ENCODE peak calls at places on chromosomes 2 and 18, in four cellular contexts. One of them, this sample, is unnamed.

GRCh38 chr2:10303634-10304378 is 1.1 kb downstream of the HPCAL1 start:
- DNase-seq in lower leg skin: no peak
- DNase-seq in heart left ventricle: peak; percentile 79
- DNase-seq in GM12891: peak; percentile 46
- DNase-seq in this sample: peak; percentile 47

GRCh38 chr2:138922973-138923563 is 142.9 kb upstream of the NXPH2 start:
- DNase-seq in lower leg skin: no peak
- DNase-seq in heart left ventricle: no peak
- DNase-seq in GM12891: no peak
- DNase-seq in this sample: no peak

GRCh38 chr18:12155996-12156395 is 62.4 kb downstream of the ANKRD62 start:
- DNase-seq in lower leg skin: no peak
- DNase-seq in heart left ventricle: no peak
- DNase-seq in GM12891: no peak
- DNase-seq in this sample: no peak

GRCh38 chr2:195535911-195536522 is 121.0 kb upstream of the SLC39A10 start:
- DNase-seq in lower leg skin: peak; percentile 55
- DNase-seq in heart left ventricle: peak; percentile 61
- DNase-seq in GM12891: peak; percentile 25
- DNase-seq in this sample: peak; percentile 33

GRCh38 chr2:113050921-113051895 is 1.5 kb downstream of the IL36B start:
- DNase-seq in lower leg skin: no peak
- DNase-seq in heart left ventricle: no peak
- DNase-seq in GM12891: no peak
- DNase-seq in this sample: no peak

GRCh38 chr2:174833737-174834136 is 69.5 kb upstream of the CHRNA1 start:
- DNase-seq in lower leg skin: no peak
- DNase-seq in heart left ventricle: no peak
- DNase-seq in GM12891: no peak
- DNase-seq in this sample: no peak

GRCh38 chr2:176126929-176127768 is 2.4 kb upstream of the HOXD8 start:
- DNase-seq in lower leg skin: peak; percentile 63
- DNase-seq in heart left ventricle: no peak
- DNase-seq in GM12891: no peak
- DNase-seq in this sample: peak; percentile 88

GRCh38 chr2:222241054-222241453 is 57.7 kb downstream of the PAX3 start:
- DNase-seq in lower leg skin: no peak
- DNase-seq in heart left ventricle: no peak
- DNase-seq in GM12891: no peak
- DNase-seq in this sample: no peak

GRCh38 chr2:109196081-109196875 is 67.3 kb downstream of the SH3RF3 start:
- DNase-seq in lower leg skin: no peak
- DNase-seq in heart left ventricle: no peak
- DNase-seq in GM12891: no peak
- DNase-seq in this sample: no peak

GRCh38 chr2:119730598-119731278 is 29.0 kb upstream of the PTPN4 start:
- DNase-seq in lower leg skin: no peak
- DNase-seq in heart left ventricle: no peak
- DNase-seq in GM12891: no peak
- DNase-seq in this sample: no peak

GRCh38 chr18:44098551-44099098 is 582.1 kb upstream of the SETBP1 start:
- DNase-seq in lower leg skin: no peak
- DNase-seq in heart left ventricle: no peak
- DNase-seq in GM12891: no peak
- DNase-seq in this sample: no peak

GRCh38 chr2:204654679-204655078 is 109.4 kb downstream of the PARD3B start:
- DNase-seq in lower leg skin: no peak
- DNase-seq in heart left ventricle: no peak
- DNase-seq in GM12891: no peak
- DNase-seq in this sample: no peak

GRCh38 chr2:197179744-197180498 is 130.7 kb downstream of the ANKRD44 start:
- DNase-seq in lower leg skin: no peak
- DNase-seq in heart left ventricle: no peak
- DNase-seq in GM12891: no peak
- DNase-seq in this sample: peak; percentile 78

GRCh38 chr2:60936757-60937156 is 55.4 kb downstream of the REL start:
- DNase-seq in lower leg skin: no peak
- DNase-seq in heart left ventricle: no peak
- DNase-seq in GM12891: no peak
- DNase-seq in this sample: no peak

GRCh38 chr2:177474301-177474700 is 81.7 kb downstream of the AGPS start:
- DNase-seq in lower leg skin: no peak
- DNase-seq in heart left ventricle: no peak
- DNase-seq in GM12891: no peak
- DNase-seq in this sample: no peak

GRCh38 chr2:100857915-100858314 is 38.0 kb downstream of the NPAS2 start:
- DNase-seq in lower leg skin: no peak
- DNase-seq in heart left ventricle: no peak
- DNase-seq in GM12891: no peak
- DNase-seq in this sample: no peak

GRCh38 chr18:7945882-7946281 is 378.8 kb downstream of the PTPRM start:
- DNase-seq in lower leg skin: no peak
- DNase-seq in heart left ventricle: no peak
- DNase-seq in GM12891: no peak
- DNase-seq in this sample: no peak

GRCh38 chr18:32373995-32374394 is 96.7 kb downstream of the GAREM1 start:
- DNase-seq in lower leg skin: no peak
- DNase-seq in heart left ventricle: no peak
- DNase-seq in GM12891: no peak
- DNase-seq in this sample: peak; percentile 46

GRCh38 chr2:60339286-60339685 is 214.2 kb downstream of the BCL11A start:
- DNase-seq in lower leg skin: no peak
- DNase-seq in heart left ventricle: no peak
- DNase-seq in GM12891: no peak
- DNase-seq in this sample: no peak

GRCh38 chr18:79930020-79930642 is 21.3 kb downstream of the SLC66A2 start:
- DNase-seq in lower leg skin: no peak
- DNase-seq in heart left ventricle: no peak
- DNase-seq in GM12891: no peak
- DNase-seq in this sample: no peak

GRCh38 chr2:238286987-238287386 is 1.4 kb downstream of the PER2 start:
- DNase-seq in lower leg skin: no peak
- DNase-seq in heart left ventricle: no peak
- DNase-seq in GM12891: no peak
- DNase-seq in this sample: peak; percentile 44

GRCh38 chr2:127615511-127616166 is 30.3 kb upstream of the GPR17 start:
- DNase-seq in lower leg skin: no peak
- DNase-seq in heart left ventricle: no peak
- DNase-seq in GM12891: no peak
- DNase-seq in this sample: no peak

GRCh38 chr2:46645681-46646162 is 166.4 kb downstream of the TMEM247 start:
- DNase-seq in lower leg skin: no peak
- DNase-seq in heart left ventricle: no peak
- DNase-seq in GM12891: no peak
- DNase-seq in this sample: no peak

GRCh38 chr2:164335947-164336346 is 285.3 kb downstream of the GRB14 start:
- DNase-seq in lower leg skin: no peak
- DNase-seq in heart left ventricle: no peak
- DNase-seq in GM12891: no peak
- DNase-seq in this sample: no peak

GRCh38 chr2:186718122-186718521 is 24.3 kb downstream of the FAM171B start:
- DNase-seq in lower leg skin: no peak
- DNase-seq in heart left ventricle: no peak
- DNase-seq in GM12891: no peak
- DNase-seq in this sample: no peak

GRCh38 chr2:137969418-137969765 is 5.1 kb downstream of the HNMT start:
- DNase-seq in lower leg skin: no peak
- DNase-seq in heart left ventricle: no peak
- DNase-seq in GM12891: no peak
- DNase-seq in this sample: peak; percentile 62

GRCh38 chr2:219082332-219082958 is 21.7 kb upstream of the IHH start:
- DNase-seq in lower leg skin: no peak
- DNase-seq in heart left ventricle: no peak
- DNase-seq in GM12891: no peak
- DNase-seq in this sample: no peak

GRCh38 chr2:47488870-47489584 is 86.1 kb downstream of the MSH2 start:
- DNase-seq in lower leg skin: no peak
- DNase-seq in heart left ventricle: no peak
- DNase-seq in GM12891: no peak
- DNase-seq in this sample: peak; percentile 59

GRCh38 chr18:12884521-12885323 is 685 bp upstream of the PTPN2 start:
- DNase-seq in lower leg skin: no peak
- DNase-seq in heart left ventricle: no peak
- DNase-seq in GM12891: no peak
- DNase-seq in this sample: no peak

GRCh38 chr2:120703330-120703994 is 32.2 kb upstream of the GLI2 start:
- DNase-seq in lower leg skin: no peak
- DNase-seq in heart left ventricle: no peak
- DNase-seq in GM12891: no peak
- DNase-seq in this sample: no peak

GRCh38 chr2:23791030-23791429 is 135.9 kb downstream of the ATAD2B start:
- DNase-seq in lower leg skin: no peak
- DNase-seq in heart left ventricle: no peak
- DNase-seq in GM12891: no peak
- DNase-seq in this sample: no peak

GRCh38 chr2:239710953-239711861 is 310.4 kb upstream of the HDAC4 start:
- DNase-seq in lower leg skin: no peak
- DNase-seq in heart left ventricle: no peak
- DNase-seq in GM12891: no peak
- DNase-seq in this sample: peak; percentile 21

DNA sequence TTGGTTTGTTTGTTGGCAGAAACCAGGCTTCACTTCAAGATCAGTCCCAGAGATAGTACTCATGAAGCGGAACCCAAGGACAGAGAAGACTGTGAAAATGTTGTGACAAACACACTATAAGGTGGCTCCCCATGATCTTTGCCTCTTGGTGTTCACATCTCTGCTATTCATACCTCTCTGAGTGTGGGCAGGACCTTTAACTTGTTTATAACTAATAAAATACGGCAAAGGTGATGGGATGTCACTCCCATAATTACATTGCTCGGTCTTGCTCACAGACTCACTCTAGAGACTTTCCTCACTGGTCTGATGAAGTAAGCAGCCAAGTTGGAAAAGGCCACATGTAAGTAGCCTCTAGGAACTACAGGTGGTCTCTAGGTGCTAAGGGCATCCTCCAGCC is 30.6 kb upstream of the UGP2 start:
- DNase-seq in lower leg skin: no peak
- DNase-seq in heart left ventricle: no peak
- DNase-seq in GM12891: no peak
- DNase-seq in this sample: no peak
- TF ChIP-seq POLR2A in lower leg skin: no peak
- TF ChIP-seq POLR2A in heart left ventricle: no peak
- TF ChIP-seq POLR2A in GM12891: no peak
- TF ChIP-seq POLR2A in this sample: no peak

GRCh38 chr18:57816208-57816999 is 13.3 kb upstream of the ATP8B1 start:
- DNase-seq in lower leg skin: no peak
- DNase-seq in heart left ventricle: no peak
- DNase-seq in GM12891: no peak
- DNase-seq in this sample: no peak

GRCh38 chr18:57819119-57819518 is 16.0 kb upstream of the ATP8B1 start:
- DNase-seq in lower leg skin: no peak
- DNase-seq in heart left ventricle: no peak
- DNase-seq in GM12891: no peak
- DNase-seq in this sample: no peak

GRCh38 chr18:57814555-57814954 is 11.4 kb upstream of the ATP8B1 start:
- DNase-seq in lower leg skin: no peak
- DNase-seq in heart left ventricle: no peak
- DNase-seq in GM12891: no peak
- DNase-seq in this sample: no peak

GRCh38 chr18:57819671-57820460 is 16.8 kb upstream of the ATP8B1 start:
- DNase-seq in lower leg skin: no peak
- DNase-seq in heart left ventricle: no peak
- DNase-seq in GM12891: no peak
- DNase-seq in this sample: peak; percentile 83
- TF ChIP-seq POLR2A in lower leg skin: no peak
- TF ChIP-seq POLR2A in heart left ventricle: no peak
- TF ChIP-seq POLR2A in GM12891: no peak
- TF ChIP-seq POLR2A in this sample: no peak

GRCh38 chr2:37323770-37324535 is 680 bp downstream of the PRKD3 start:
- DNase-seq in lower leg skin: no peak
- DNase-seq in heart left ventricle: no peak
- DNase-seq in GM12891: peak; percentile 15
- DNase-seq in this sample: peak; percentile 48
- TF ChIP-seq POLR2A in lower leg skin: no peak
- TF ChIP-seq POLR2A in heart left ventricle: no peak
- TF ChIP-seq POLR2A in GM12891: no peak
- TF ChIP-seq POLR2A in this sample: peak; percentile 63

GRCh38 chr2:37918742-37919186 is 6.3 kb upstream of the RMDN2 start:
- DNase-seq in lower leg skin: no peak
- DNase-seq in heart left ventricle: no peak
- DNase-seq in GM12891: no peak
- DNase-seq in this sample: no peak

GRCh38 chr2:37916512-37917082 is 8.5 kb upstream of the RMDN2 start:
- DNase-seq in lower leg skin: peak; percentile 73
- DNase-seq in heart left ventricle: no peak
- DNase-seq in GM12891: no peak
- DNase-seq in this sample: peak; percentile 82

GRCh38 chr2:37917281-37918228 is 7.5 kb upstream of the RMDN2 start:
- DNase-seq in lower leg skin: no peak
- DNase-seq in heart left ventricle: no peak
- DNase-seq in GM12891: no peak
- DNase-seq in this sample: no peak

GRCh38 chr2:37920570-37920969 is 4.5 kb upstream of the RMDN2 start:
- DNase-seq in lower leg skin: no peak
- DNase-seq in heart left ventricle: no peak
- DNase-seq in GM12891: no peak
- DNase-seq in this sample: no peak

GRCh38 chr2:37919631-37920032 is 5.5 kb upstream of the RMDN2 start:
- DNase-seq in lower leg skin: no peak
- DNase-seq in heart left ventricle: no peak
- DNase-seq in GM12891: no peak
- DNase-seq in this sample: peak; percentile 91
- TF ChIP-seq POLR2A in lower leg skin: no peak
- TF ChIP-seq POLR2A in heart left ventricle: no peak
- TF ChIP-seq POLR2A in GM12891: no peak
- TF ChIP-seq POLR2A in this sample: no peak

GRCh38 chr2:123415678-123416077 is 609.4 kb upstream of the CNTNAP5 start:
- DNase-seq in lower leg skin: no peak
- DNase-seq in heart left ventricle: no peak
- DNase-seq in GM12891: no peak
- DNase-seq in this sample: no peak
- TF ChIP-seq POLR2A in lower leg skin: no peak
- TF ChIP-seq POLR2A in heart left ventricle: no peak
- TF ChIP-seq POLR2A in GM12891: no peak
- TF ChIP-seq POLR2A in this sample: no peak

This sample was measured in adrenal gland.